ENCODE peak calls at places on chromosomes 2 and 18, in nine cellular contexts. D is SK-N-SH, C is spleen, Y is GM12891, R is K562, N is upper lobe of left lung, K is H1, P is GM12892, Z is HCT116. O is an unnamed sample.

GRCh38 chr18:63206433-63207153 is 113.0 kb downstream of the BCL2 start:
- DNase-seq in P (no peak), N (no peak), D (no peak), C (no peak), Z (no peak), Y (no peak), K (no peak), R (no peak), O (no peak)

GRCh38 chr18:32139835-32140283 is 48.2 kb downstream of the RNF138 start:
- DNase-seq in N (peak), Y (no peak), C (no peak), P (no peak), Z (no peak), D (no peak), K (no peak), R (no peak), O (no peak)

GRCh38 chr2:27209621-27210401 is 2.0 kb upstream of the ATRAID start:
- DNase-seq in C (no peak), Y (no peak), Z (no peak), N (no peak), R (no peak), K (no peak), P (no peak), D (no peak), O (no peak)

GRCh38 chr2:134333646-134334189 is 79.8 kb downstream of the MGAT5 start:
- DNase-seq in D (no peak), P (no peak), R (no peak), Z (no peak), N (no peak), Y (no peak), C (no peak), K (no peak), O (no peak)

GRCh38 chr2:207825958-207826330 is 56.2 kb upstream of the FZD5 start:
- DNase-seq in R (no peak), N (no peak), K (no peak), P (no peak), D (no peak), C (no peak), Y (no peak), Z (no peak), O (no peak)

GRCh38 chr2:69973335-69973735 is 11.9 kb upstream of the ASPRV1 start:
- DNase-seq in R (peak), Y (no peak), D (no peak), C (peak), Z (no peak), P (no peak), K (no peak), N (no peak), O (no peak)

GRCh38 chr2:9481257-9481922 is 7.0 kb downstream of the IAH1 start:
- DNase-seq in R (no peak), D (peak), C (no peak), Y (no peak), P (no peak), N (no peak), Z (no peak), K (no peak), O (no peak)

GRCh38 chr2:69224495-69224803 is 162.6 kb downstream of the GFPT1 start:
- DNase-seq in P (no peak), D (no peak), K (no peak), Y (no peak), N (no peak), Z (no peak), R (no peak), C (no peak), O (no peak)

GRCh38 chr18:46334200-46334553 is 230.0 kb downstream of the HAUS1 start:
- DNase-seq in C (no peak), P (no peak), K (no peak), N (no peak), R (no peak), Y (no peak), D (no peak), Z (no peak), O (no peak)

GRCh38 chr2:196677404-196677803 is 37.9 kb downstream of the CCDC150 start:
- DNase-seq in C (no peak), Y (no peak), P (no peak), Z (no peak), N (no peak), D (peak), R (no peak), K (no peak), O (no peak)

GRCh38 chr2:69340101-69340775 is 46.8 kb downstream of the GFPT1 start:
- DNase-seq in N (no peak), Y (no peak), R (no peak), D (no peak), K (no peak), Z (no peak), C (no peak), P (no peak), O (no peak)

GRCh38 chr2:106124787-106125549 is 69.1 kb downstream of the UXS1 start:
- DNase-seq in C (no peak), K (no peak), R (no peak), Y (no peak), Z (no peak), D (no peak), N (no peak), P (no peak), O (no peak)

GRCh38 chr2:201707753-201708152 is 9.3 kb upstream of the MPP4 start:
- DNase-seq in R (no peak), N (no peak), D (no peak), P (no peak), Z (no peak), K (no peak), C (no peak), Y (no peak), O (no peak)

GRCh38 chr2:9813312-9814128 is 29.8 kb upstream of the TAF1B start:
- DNase-seq in P (peak), K (peak), R (peak), Z (no peak), C (peak), Y (peak), N (peak), D (peak), O (peak)

GRCh38 chr2:121530210-121530562 is 494 bp upstream of the RNU4ATAC start:
- DNase-seq in Z (peak), C (peak), N (no peak), D (peak), R (peak), P (peak), Y (peak), K (peak), O (peak)

GRCh38 chr18:13381331-13381730 is 162.8 kb downstream of the LDLRAD4 start:
- DNase-seq in Y (no peak), P (no peak), N (no peak), C (no peak), D (no peak), Z (no peak), R (no peak), K (no peak), O (peak)

GRCh38 chr2:230893881-230894781 is 29.4 kb downstream of the ITM2C start:
- DNase-seq in Y (no peak), Z (no peak), P (no peak), R (no peak), C (peak), N (no peak), K (no peak), D (no peak), O (no peak)

GRCh38 chr2:72917875-72918660 is 749 bp downstream of the EMX1 start:
- DNase-seq in R (no peak), K (no peak), C (peak), P (no peak), D (peak), Y (no peak), N (peak), Z (no peak), O (no peak)

GRCh38 chr2:216799873-216800421 is 59.9 kb downstream of the TNP1 start:
- DNase-seq in Y (no peak), C (no peak), K (no peak), P (no peak), R (peak), D (no peak), Z (no peak), N (no peak), O (no peak)

GRCh38 chr2:106030287-106031268 is 163.5 kb downstream of the UXS1 start:
- DNase-seq in N (no peak), R (no peak), Z (no peak), P (peak), C (no peak), K (no peak), D (no peak), Y (no peak), O (peak)

GRCh38 chr2:24613154-24613814 is 122.2 kb downstream of the NCOA1 start:
- DNase-seq in R (peak), C (no peak), K (peak), Y (peak), N (no peak), Z (peak), P (peak), D (no peak), O (no peak)

GRCh38 chr2:191328150-191328809 is 83.1 kb downstream of the MYO1B start:
- DNase-seq in Y (no peak), P (no peak), Z (no peak), R (no peak), K (no peak), N (no peak), C (no peak), D (peak), O (no peak)

GRCh38 chr2:191335875-191336464 is 90.8 kb downstream of the MYO1B start:
- DNase-seq in Y (no peak), P (no peak), Z (no peak), K (no peak), D (no peak), R (no peak), N (no peak), C (no peak), O (no peak)

GRCh38 chr2:191329841-191330240 is 84.6 kb downstream of the MYO1B start:
- DNase-seq in C (no peak), N (no peak), D (no peak), Y (no peak), R (no peak), P (no peak), K (no peak), Z (no peak), O (no peak)

DNA sequence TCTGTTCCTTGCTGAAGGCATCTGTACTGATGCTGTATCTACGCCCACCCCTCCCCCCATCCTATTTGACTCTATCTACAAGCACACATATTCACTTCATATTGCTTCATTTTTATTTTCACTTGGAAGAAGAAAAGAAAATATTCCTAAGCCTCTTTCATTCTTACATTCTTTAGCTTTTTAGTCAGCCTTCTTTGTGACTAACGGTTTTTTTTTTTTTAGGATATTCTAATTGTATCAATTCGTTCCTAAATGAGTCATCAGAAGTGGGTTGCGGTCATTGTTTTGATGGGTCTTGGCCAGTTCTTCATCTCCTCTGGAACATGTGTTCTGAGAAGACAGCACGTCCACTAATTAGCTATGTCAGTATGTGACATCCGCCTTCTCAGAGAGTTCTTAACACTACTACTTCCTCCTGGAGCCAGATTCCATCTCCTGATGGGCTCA is 88.7 kb downstream of the MYO1B start:
- DNase-seq in C (no peak), P (no peak), N (no peak), D (no peak), Z (no peak), K (no peak), Y (no peak), R (peak), O (no peak)
- TF ChIP-seq POLR2AphosphoS5 in C (no peak), P (no peak), N (no peak), D (no peak), Z (no peak), K (no peak), Y (no peak), R (no peak), O (no peak)

DNA sequence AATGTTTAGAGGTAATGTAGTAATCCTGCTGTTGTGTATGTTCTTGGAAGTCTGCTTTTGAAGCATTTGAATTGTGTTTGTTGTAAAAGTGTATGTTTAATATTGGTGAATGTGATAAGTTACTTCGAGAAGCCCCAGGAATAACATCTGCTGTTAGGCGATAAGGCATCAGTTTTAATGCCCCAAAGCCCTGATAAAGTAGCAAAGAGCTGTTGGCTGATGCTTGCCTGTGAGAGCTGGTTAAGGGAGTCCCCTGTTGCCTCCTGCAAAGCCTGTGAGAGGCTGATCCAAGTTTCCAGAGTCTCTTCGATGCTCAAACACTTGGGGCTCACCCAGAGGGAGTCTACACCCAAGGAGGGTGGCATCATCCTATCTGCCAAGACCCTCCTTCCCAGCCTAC is 110.3 kb downstream of the RNF152 start:
- DNase-seq in R (no peak), Z (no peak), N (no peak), D (peak), C (no peak), Y (no peak), P (no peak), K (no peak), O (no peak)
- TF ChIP-seq POLR2AphosphoS5 in R (no peak), Z (no peak), N (no peak), D (no peak), C (no peak), Y (no peak), P (no peak), K (no peak), O (no peak)

DNA sequence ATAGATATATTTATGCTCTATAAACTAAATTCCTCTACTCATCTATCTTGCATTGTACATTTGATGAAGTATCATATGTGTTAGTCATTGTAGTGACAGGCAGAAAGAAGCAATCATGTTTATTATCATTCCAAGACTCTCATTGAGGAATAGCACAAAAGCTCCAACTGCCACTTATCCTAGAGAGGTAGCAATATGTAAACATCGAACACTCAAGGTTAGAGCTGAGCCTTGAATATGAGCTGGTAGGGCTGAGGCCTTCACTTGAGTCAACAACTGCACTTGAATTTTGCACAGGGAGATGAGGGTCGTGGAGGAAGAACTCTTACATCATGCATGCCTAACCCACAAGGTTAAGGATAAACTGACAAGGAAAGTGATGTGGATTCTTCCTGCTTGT is 900.9 kb downstream of the CPS1 start:
- DNase-seq in R (no peak), Y (no peak), K (no peak), C (no peak), P (no peak), Z (no peak), N (no peak), D (no peak), O (no peak)
- TF ChIP-seq POLR2AphosphoS5 in R (no peak), Y (no peak), K (no peak), C (no peak), P (no peak), Z (no peak), N (no peak), D (no peak), O (no peak)

GRCh38 chr2:63049291-63050185 is 1.1 kb upstream of the OTX1 start:
- DNase-seq in P (peak), C (no peak), K (no peak), Z (no peak), R (no peak), Y (no peak), N (peak), D (peak), O (no peak)

GRCh38 chr2:63050186-63050915 is at the start of gene OTX1:
- DNase-seq in N (peak), Y (peak), D (peak), Z (peak), C (peak), R (peak), P (peak), K (no peak), O (no peak)

GRCh38 chr2:63047534-63048281 is 2.9 kb upstream of the OTX1 start:
- DNase-seq in P (no peak), C (peak), R (no peak), Z (no peak), D (peak), Y (no peak), N (peak), K (no peak), O (no peak)

GRCh38 chr2:63047193-63047533 is 3.5 kb upstream of the OTX1 start:
- DNase-seq in K (no peak), N (no peak), R (no peak), D (peak), P (no peak), C (no peak), Y (no peak), Z (no peak), O (no peak)

DNA sequence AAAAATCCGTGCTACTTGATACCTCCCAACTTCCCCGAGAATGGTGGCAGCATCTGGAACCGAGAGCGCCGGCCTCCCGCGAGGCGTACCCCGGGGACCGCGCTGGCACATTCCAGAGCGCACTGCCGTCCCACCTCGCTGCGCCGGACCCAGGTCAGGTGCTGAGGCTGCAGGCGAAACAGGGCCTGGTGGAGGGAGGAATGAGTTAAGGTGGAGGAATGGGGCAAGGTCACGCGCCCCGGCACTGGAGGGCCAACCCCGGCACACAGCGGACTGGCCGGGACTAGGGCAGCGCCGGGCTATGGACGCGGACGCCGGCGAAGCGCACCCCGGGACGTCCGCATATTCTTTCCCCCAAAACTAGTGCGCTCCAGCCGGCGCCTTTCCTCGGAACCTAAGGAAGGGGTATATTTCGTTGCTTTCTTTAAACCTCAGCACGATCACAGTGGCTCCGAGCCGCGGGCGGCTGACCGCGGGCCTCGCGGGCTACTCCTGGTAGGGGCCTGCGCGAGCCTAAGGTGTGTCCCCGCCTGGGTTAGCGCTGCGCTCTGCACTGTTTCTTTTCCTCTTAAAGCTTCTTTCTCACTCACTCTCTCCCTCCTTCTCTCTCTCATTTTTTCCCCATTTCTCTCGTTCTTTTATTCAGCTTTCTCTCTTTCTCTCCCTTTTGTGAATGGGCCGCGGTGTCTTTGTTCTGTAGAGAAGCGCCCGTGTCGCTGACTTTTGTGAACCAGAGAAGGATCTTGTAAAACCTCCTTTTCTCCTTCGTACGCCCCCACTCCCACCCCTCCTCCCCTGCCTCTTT is 2.1 kb upstream of the OTX1 start:
- DNase-seq in P (no peak), N (peak), K (no peak), C (peak), D (peak), Y (no peak), Z (no peak), R (no peak), O (no peak)
- TF ChIP-seq POLR2AphosphoS5 in P (no peak), N (no peak), K (no peak), C (no peak), D (no peak), Y (no peak), Z (peak), R (no peak), O (no peak)

GRCh38 chr2:45909677-45910191 is 258.3 kb downstream of the PRKCE start:
- DNase-seq in N (no peak), P (peak), R (no peak), Z (peak), D (no peak), C (no peak), K (no peak), Y (peak), O (peak)
- TF ChIP-seq POLR2AphosphoS5 in N (peak), P (no peak), R (no peak), Z (peak), D (no peak), C (no peak), K (no peak), Y (no peak), O (peak)

GRCh38 chr2:168697668-168698121 is 104.7 kb upstream of the NOSTRIN start:
- DNase-seq in C (no peak), N (no peak), R (no peak), P (no peak), Y (no peak), D (no peak), K (no peak), Z (no peak), O (no peak)

GRCh38 chr2:168702579-168702978 is 99.9 kb upstream of the NOSTRIN start:
- DNase-seq in C (no peak), R (no peak), Z (no peak), N (no peak), Y (no peak), P (no peak), K (no peak), D (no peak), O (no peak)

GRCh38 chr2:168700615-168701245 is 101.7 kb upstream of the NOSTRIN start:
- DNase-seq in R (no peak), D (peak), N (no peak), Z (no peak), C (no peak), Y (no peak), P (no peak), K (no peak), O (no peak)

GRCh38 chr2:168698959-168699358 is 103.5 kb upstream of the NOSTRIN start:
- DNase-seq in P (no peak), C (no peak), N (no peak), R (no peak), Y (no peak), K (no peak), D (no peak), Z (no peak), O (no peak)

GRCh38 chr2:168699834-168700417 is 102.5 kb upstream of the NOSTRIN start:
- DNase-seq in K (no peak), D (peak), Y (no peak), P (no peak), N (no peak), R (no peak), Z (no peak), C (no peak), O (no peak)
- TF ChIP-seq POLR2AphosphoS5 in K (no peak), D (no peak), Y (no peak), P (no peak), N (no peak), R (no peak), Z (no peak), C (peak), O (no peak)

GRCh38 chr2:159558479-159558878 is 57.9 kb downstream of the BAZ2B start:
- DNase-seq in Z (no peak), P (no peak), C (no peak), Y (no peak), N (no peak), R (no peak), D (no peak), K (no peak), O (no peak)
- TF ChIP-seq POLR2AphosphoS5 in Z (no peak), P (no peak), C (no peak), Y (no peak), N (no peak), R (no peak), D (no peak), K (no peak), O (no peak)